ENCODE peak calls at places on chromosome 21, in ten cellular contexts. One of them, this sample, is unnamed.
A peak's percentile ranks its signal among the peaks of the same experiment; 100 is the strongest.

GRCh38 chr21:43306911-43307676 is 119.8 kb downstream of the SIK1 start:
- DNase-seq in foreskin fibroblast: peak; percentile 10
- DNase-seq in spleen: peak; percentile 72
- DNase-seq in coronary artery: no peak
- DNase-seq in colonic mucosa: no peak
- DNase-seq in activated B cell treated with CpG ODN at 0.5 μM for 24 hours: peak; percentile 39
- DNase-seq in mesothelial cell of epicardium: no peak
- DNase-seq in epithelial cell of proximal tubule: no peak
- DNase-seq in body of pancreas: peak; percentile 53
- DNase-seq in RWPE1: peak; percentile 89
- DNase-seq in this sample: peak; percentile 92

GRCh38 chr21:32056791-32057190 is 184.0 kb downstream of the HUNK start:
- DNase-seq in RWPE1: no peak
- DNase-seq in body of pancreas: no peak
- DNase-seq in colonic mucosa: no peak
- DNase-seq in activated B cell treated with CpG ODN at 0.5 μM for 24 hours: no peak
- DNase-seq in spleen: no peak
- DNase-seq in epithelial cell of proximal tubule: no peak
- DNase-seq in mesothelial cell of epicardium: no peak
- DNase-seq in coronary artery: no peak
- DNase-seq in foreskin fibroblast: no peak
- DNase-seq in this sample: no peak

GRCh38 chr21:17610862-17611261 is 1.8 kb downstream of the BTG3 start:
- DNase-seq in RWPE1: no peak
- DNase-seq in colonic mucosa: peak; percentile 42
- DNase-seq in body of pancreas: peak; percentile 33
- DNase-seq in coronary artery: no peak
- DNase-seq in spleen: no peak
- DNase-seq in epithelial cell of proximal tubule: no peak
- DNase-seq in activated B cell treated with CpG ODN at 0.5 μM for 24 hours: no peak
- DNase-seq in foreskin fibroblast: peak; percentile 16
- DNase-seq in mesothelial cell of epicardium: no peak
- DNase-seq in this sample: no peak

GRCh38 chr21:45098867-45099266 is 24.5 kb downstream of the ADARB1 start:
- DNase-seq in spleen: no peak
- DNase-seq in body of pancreas: no peak
- DNase-seq in RWPE1: no peak
- DNase-seq in epithelial cell of proximal tubule: no peak
- DNase-seq in colonic mucosa: no peak
- DNase-seq in mesothelial cell of epicardium: no peak
- DNase-seq in foreskin fibroblast: peak; percentile 50
- DNase-seq in activated B cell treated with CpG ODN at 0.5 μM for 24 hours: no peak
- DNase-seq in coronary artery: no peak
- DNase-seq in this sample: no peak

GRCh38 chr21:33059319-33059894 is 10.5 kb upstream of the OLIG1 start:
- DNase-seq in body of pancreas: no peak
- DNase-seq in spleen: no peak
- DNase-seq in foreskin fibroblast: no peak
- DNase-seq in coronary artery: no peak
- DNase-seq in activated B cell treated with CpG ODN at 0.5 μM for 24 hours: no peak
- DNase-seq in mesothelial cell of epicardium: no peak
- DNase-seq in epithelial cell of proximal tubule: no peak
- DNase-seq in RWPE1: no peak
- DNase-seq in colonic mucosa: no peak
- DNase-seq in this sample: no peak

GRCh38 chr21:31609081-31609480 is 50.4 kb upstream of the SOD1 start:
- DNase-seq in epithelial cell of proximal tubule: no peak
- DNase-seq in foreskin fibroblast: no peak
- DNase-seq in mesothelial cell of epicardium: no peak
- DNase-seq in colonic mucosa: no peak
- DNase-seq in body of pancreas: no peak
- DNase-seq in activated B cell treated with CpG ODN at 0.5 μM for 24 hours: no peak
- DNase-seq in coronary artery: no peak
- DNase-seq in spleen: no peak
- DNase-seq in RWPE1: no peak
- DNase-seq in this sample: no peak

GRCh38 chr21:17461014-17461413 is 51.8 kb upstream of the CXADR start:
- DNase-seq in body of pancreas: peak; percentile 52
- DNase-seq in colonic mucosa: peak; percentile 30
- DNase-seq in mesothelial cell of epicardium: no peak
- DNase-seq in spleen: no peak
- DNase-seq in foreskin fibroblast: peak; percentile 87
- DNase-seq in coronary artery: no peak
- DNase-seq in RWPE1: peak; percentile 44
- DNase-seq in epithelial cell of proximal tubule: no peak
- DNase-seq in activated B cell treated with CpG ODN at 0.5 μM for 24 hours: no peak
- DNase-seq in this sample: no peak

GRCh38 chr21:39441502-39442475 is 3.8 kb downstream of the LCA5L start:
- DNase-seq in foreskin fibroblast: peak; percentile 74
- DNase-seq in spleen: no peak
- DNase-seq in body of pancreas: peak; percentile 45
- DNase-seq in activated B cell treated with CpG ODN at 0.5 μM for 24 hours: no peak
- DNase-seq in mesothelial cell of epicardium: no peak
- DNase-seq in RWPE1: peak; percentile 48
- DNase-seq in epithelial cell of proximal tubule: no peak
- DNase-seq in colonic mucosa: no peak
- DNase-seq in coronary artery: no peak
- DNase-seq in this sample: no peak

GRCh38 chr21:33198346-33199135 is 31.2 kb upstream of the IFNAR2 start:
- DNase-seq in mesothelial cell of epicardium: no peak
- DNase-seq in colonic mucosa: no peak
- DNase-seq in activated B cell treated with CpG ODN at 0.5 μM for 24 hours: no peak
- DNase-seq in RWPE1: no peak
- DNase-seq in body of pancreas: peak; percentile 13
- DNase-seq in spleen: no peak
- DNase-seq in epithelial cell of proximal tubule: no peak
- DNase-seq in coronary artery: no peak
- DNase-seq in foreskin fibroblast: peak; percentile 68
- DNase-seq in this sample: no peak

GRCh38 chr21:29557200-29557599 is 258.5 kb downstream of the BACH1 start:
- DNase-seq in colonic mucosa: no peak
- DNase-seq in RWPE1: no peak
- DNase-seq in coronary artery: no peak
- DNase-seq in activated B cell treated with CpG ODN at 0.5 μM for 24 hours: no peak
- DNase-seq in mesothelial cell of epicardium: no peak
- DNase-seq in body of pancreas: no peak
- DNase-seq in foreskin fibroblast: no peak
- DNase-seq in spleen: no peak
- DNase-seq in epithelial cell of proximal tubule: no peak
- DNase-seq in this sample: no peak

GRCh38 chr21:25360593-25360992 is 246.7 kb downstream of the MRPL39 start:
- DNase-seq in activated B cell treated with CpG ODN at 0.5 μM for 24 hours: no peak
- DNase-seq in foreskin fibroblast: peak; percentile 18
- DNase-seq in colonic mucosa: no peak
- DNase-seq in epithelial cell of proximal tubule: no peak
- DNase-seq in mesothelial cell of epicardium: no peak
- DNase-seq in spleen: no peak
- DNase-seq in body of pancreas: no peak
- DNase-seq in coronary artery: no peak
- DNase-seq in RWPE1: no peak
- DNase-seq in this sample: no peak

GRCh38 chr21:39099859-39100258 is 83.4 kb downstream of the PSMG1 start:
- DNase-seq in spleen: no peak
- DNase-seq in coronary artery: peak; percentile 19
- DNase-seq in colonic mucosa: no peak
- DNase-seq in foreskin fibroblast: no peak
- DNase-seq in epithelial cell of proximal tubule: no peak
- DNase-seq in activated B cell treated with CpG ODN at 0.5 μM for 24 hours: no peak
- DNase-seq in RWPE1: no peak
- DNase-seq in body of pancreas: no peak
- DNase-seq in mesothelial cell of epicardium: no peak
- DNase-seq in this sample: no peak

GRCh38 chr21:41612674-41613250 is 104.8 kb upstream of the TMPRSS2 start:
- DNase-seq in spleen: no peak
- DNase-seq in epithelial cell of proximal tubule: peak; percentile 56
- DNase-seq in foreskin fibroblast: peak; percentile 93
- DNase-seq in RWPE1: peak; percentile 91
- DNase-seq in body of pancreas: peak; percentile 73
- DNase-seq in coronary artery: peak; percentile 98
- DNase-seq in activated B cell treated with CpG ODN at 0.5 μM for 24 hours: no peak
- DNase-seq in colonic mucosa: peak; percentile 65
- DNase-seq in mesothelial cell of epicardium: peak; percentile 80
- DNase-seq in this sample: peak; percentile 98

GRCh38 chr21:39661740-39662139 is 49.0 kb downstream of the B3GALT5 start:
- DNase-seq in mesothelial cell of epicardium: no peak
- DNase-seq in foreskin fibroblast: no peak
- DNase-seq in RWPE1: no peak
- DNase-seq in epithelial cell of proximal tubule: no peak
- DNase-seq in colonic mucosa: peak; percentile 16
- DNase-seq in coronary artery: peak; percentile 31
- DNase-seq in spleen: no peak
- DNase-seq in body of pancreas: no peak
- DNase-seq in activated B cell treated with CpG ODN at 0.5 μM for 24 hours: no peak
- DNase-seq in this sample: no peak

GRCh38 chr21:29789393-29789792 is 150.4 kb downstream of the GRIK1 start:
- DNase-seq in colonic mucosa: no peak
- DNase-seq in mesothelial cell of epicardium: no peak
- DNase-seq in foreskin fibroblast: no peak
- DNase-seq in coronary artery: no peak
- DNase-seq in spleen: no peak
- DNase-seq in activated B cell treated with CpG ODN at 0.5 μM for 24 hours: no peak
- DNase-seq in body of pancreas: no peak
- DNase-seq in epithelial cell of proximal tubule: no peak
- DNase-seq in RWPE1: no peak
- DNase-seq in this sample: no peak

GRCh38 chr21:43953028-43953427 is 59.1 kb upstream of the TRAPPC10 start:
- DNase-seq in spleen: no peak
- DNase-seq in foreskin fibroblast: peak; percentile 16
- DNase-seq in coronary artery: no peak
- DNase-seq in body of pancreas: no peak
- DNase-seq in colonic mucosa: no peak
- DNase-seq in epithelial cell of proximal tubule: no peak
- DNase-seq in mesothelial cell of epicardium: no peak
- DNase-seq in RWPE1: no peak
- DNase-seq in activated B cell treated with CpG ODN at 0.5 μM for 24 hours: no peak
- DNase-seq in this sample: no peak

GRCh38 chr21:42112223-42112622 is 41.1 kb downstream of the UMODL1 start:
- DNase-seq in body of pancreas: no peak
- DNase-seq in epithelial cell of proximal tubule: no peak
- DNase-seq in mesothelial cell of epicardium: no peak
- DNase-seq in spleen: no peak
- DNase-seq in colonic mucosa: no peak
- DNase-seq in activated B cell treated with CpG ODN at 0.5 μM for 24 hours: no peak
- DNase-seq in RWPE1: no peak
- DNase-seq in coronary artery: no peak
- DNase-seq in foreskin fibroblast: no peak
- DNase-seq in this sample: no peak

GRCh38 chr21:9755611-9756010 is 765.8 kb upstream of the TPTE start:
- DNase-seq in RWPE1: no peak
- DNase-seq in coronary artery: peak; percentile 19
- DNase-seq in foreskin fibroblast: no peak
- DNase-seq in body of pancreas: no peak
- DNase-seq in epithelial cell of proximal tubule: no peak
- DNase-seq in spleen: no peak
- DNase-seq in mesothelial cell of epicardium: no peak
- DNase-seq in colonic mucosa: no peak
- DNase-seq in activated B cell treated with CpG ODN at 0.5 μM for 24 hours: no peak
- DNase-seq in this sample: no peak

GRCh38 chr21:45228171-45228641 is 59.5 kb downstream of the POFUT2 start:
- DNase-seq in mesothelial cell of epicardium: no peak
- DNase-seq in coronary artery: no peak
- DNase-seq in activated B cell treated with CpG ODN at 0.5 μM for 24 hours: no peak
- DNase-seq in spleen: no peak
- DNase-seq in epithelial cell of proximal tubule: peak; percentile 70
- DNase-seq in foreskin fibroblast: peak; percentile 96
- DNase-seq in RWPE1: peak; percentile 71
- DNase-seq in body of pancreas: no peak
- DNase-seq in colonic mucosa: no peak
- DNase-seq in this sample: no peak

GRCh38 chr21:37408464-37409193 is 42.1 kb downstream of the DYRK1A start:
- DNase-seq in activated B cell treated with CpG ODN at 0.5 μM for 24 hours: no peak
- DNase-seq in foreskin fibroblast: no peak
- DNase-seq in coronary artery: no peak
- DNase-seq in spleen: no peak
- DNase-seq in colonic mucosa: no peak
- DNase-seq in RWPE1: no peak
- DNase-seq in body of pancreas: no peak
- DNase-seq in mesothelial cell of epicardium: no peak
- DNase-seq in epithelial cell of proximal tubule: no peak
- DNase-seq in this sample: no peak
- TF ChIP-seq CTCF in activated B cell treated with CpG ODN at 0.5 μM for 24 hours: no peak
- TF ChIP-seq CTCF in foreskin fibroblast: no peak
- TF ChIP-seq CTCF in coronary artery: no peak
- TF ChIP-seq CTCF in spleen: no peak
- TF ChIP-seq CTCF in colonic mucosa: no peak
- TF ChIP-seq CTCF in RWPE1: no peak
- TF ChIP-seq CTCF in body of pancreas: no peak
- TF ChIP-seq CTCF in mesothelial cell of epicardium: no peak
- TF ChIP-seq CTCF in epithelial cell of proximal tubule: no peak
- TF ChIP-seq CTCF in this sample: no peak

GRCh38 chr21:34700605-34701004 is 31.8 kb downstream of the CLIC6 start:
- DNase-seq in coronary artery: peak; percentile 56
- DNase-seq in activated B cell treated with CpG ODN at 0.5 μM for 24 hours: no peak
- DNase-seq in RWPE1: no peak
- DNase-seq in mesothelial cell of epicardium: no peak
- DNase-seq in foreskin fibroblast: no peak
- DNase-seq in body of pancreas: no peak
- DNase-seq in epithelial cell of proximal tubule: no peak
- DNase-seq in colonic mucosa: no peak
- DNase-seq in spleen: no peak
- DNase-seq in this sample: no peak
- TF ChIP-seq CTCF in coronary artery: no peak
- TF ChIP-seq CTCF in activated B cell treated with CpG ODN at 0.5 μM for 24 hours: no peak
- TF ChIP-seq CTCF in RWPE1: no peak
- TF ChIP-seq CTCF in mesothelial cell of epicardium: no peak
- TF ChIP-seq CTCF in foreskin fibroblast: no peak
- TF ChIP-seq CTCF in body of pancreas: no peak
- TF ChIP-seq CTCF in epithelial cell of proximal tubule: no peak
- TF ChIP-seq CTCF in colonic mucosa: no peak
- TF ChIP-seq CTCF in spleen: no peak
- TF ChIP-seq CTCF in this sample: no peak

GRCh38 chr21:37909936-37910335 is 6.3 kb downstream of the KCNJ6 start:
- DNase-seq in spleen: no peak
- DNase-seq in activated B cell treated with CpG ODN at 0.5 μM for 24 hours: no peak
- DNase-seq in mesothelial cell of epicardium: no peak
- DNase-seq in body of pancreas: no peak
- DNase-seq in RWPE1: no peak
- DNase-seq in foreskin fibroblast: peak; percentile 6
- DNase-seq in epithelial cell of proximal tubule: no peak
- DNase-seq in coronary artery: no peak
- DNase-seq in colonic mucosa: no peak
- DNase-seq in this sample: no peak
- TF ChIP-seq CTCF in spleen: no peak
- TF ChIP-seq CTCF in activated B cell treated with CpG ODN at 0.5 μM for 24 hours: no peak
- TF ChIP-seq CTCF in mesothelial cell of epicardium: no peak
- TF ChIP-seq CTCF in body of pancreas: no peak
- TF ChIP-seq CTCF in RWPE1: no peak
- TF ChIP-seq CTCF in foreskin fibroblast: peak; percentile 2
- TF ChIP-seq CTCF in epithelial cell of proximal tubule: peak; percentile 32
- TF ChIP-seq CTCF in coronary artery: no peak
- TF ChIP-seq CTCF in colonic mucosa: no peak
- TF ChIP-seq CTCF in this sample: peak; percentile 28

DNA sequence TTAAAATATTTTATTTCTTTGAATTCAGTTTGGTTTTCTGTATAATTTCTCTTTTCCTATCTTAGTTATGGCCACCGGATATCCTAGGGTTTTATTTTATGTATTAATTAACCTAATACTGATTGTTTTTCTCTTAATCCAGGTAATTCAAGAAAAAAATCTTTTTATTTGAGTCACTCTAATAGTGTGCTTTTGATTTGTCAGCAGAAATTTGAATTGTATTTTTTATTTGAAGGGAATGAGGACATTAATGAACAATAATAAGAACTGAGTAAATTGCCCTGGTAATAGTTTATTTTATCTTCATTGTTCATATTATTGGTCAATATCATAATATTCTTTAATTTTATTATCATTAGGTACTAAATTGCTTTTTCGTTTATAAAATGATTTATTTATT is 120.1 kb downstream of the USP25 start:
- DNase-seq in mesothelial cell of epicardium: no peak
- DNase-seq in epithelial cell of proximal tubule: no peak
- DNase-seq in spleen: no peak
- DNase-seq in RWPE1: no peak
- DNase-seq in body of pancreas: no peak
- DNase-seq in activated B cell treated with CpG ODN at 0.5 μM for 24 hours: no peak
- DNase-seq in colonic mucosa: no peak
- DNase-seq in coronary artery: no peak
- DNase-seq in foreskin fibroblast: no peak
- DNase-seq in this sample: no peak
- TF ChIP-seq CTCF in mesothelial cell of epicardium: no peak
- TF ChIP-seq CTCF in epithelial cell of proximal tubule: no peak
- TF ChIP-seq CTCF in spleen: no peak
- TF ChIP-seq CTCF in RWPE1: no peak
- TF ChIP-seq CTCF in body of pancreas: no peak
- TF ChIP-seq CTCF in activated B cell treated with CpG ODN at 0.5 μM for 24 hours: no peak
- TF ChIP-seq CTCF in colonic mucosa: no peak
- TF ChIP-seq CTCF in coronary artery: no peak
- TF ChIP-seq CTCF in foreskin fibroblast: no peak
- TF ChIP-seq CTCF in this sample: no peak